ENCODE peak calls at places on chromosome 21, in seven cellular contexts. One of them, this sample, is unnamed.

GRCh38 chr21:31191553-31191952 is 152.5 kb downstream of the TIAM1 start:
- DNase-seq in GM23338: no peak
- DNase-seq in AG09319: no peak
- DNase-seq in GM06990: no peak
- DNase-seq in lower lobe of right lung: no peak
- DNase-seq in hepatocyte: no peak
- DNase-seq in stomach: no peak
- DNase-seq in this sample: no peak

GRCh38 chr21:46606427-46606813 is 1.5 kb upstream of the S100B start:
- DNase-seq in GM23338: no peak
- DNase-seq in AG09319: no peak
- DNase-seq in GM06990: no peak
- DNase-seq in lower lobe of right lung: no peak
- DNase-seq in hepatocyte: no peak
- DNase-seq in stomach: no peak
- DNase-seq in this sample: no peak

GRCh38 chr21:36096398-36097290 is 26.8 kb downstream of the CBR1 start:
- DNase-seq in GM23338: peak; percentile 84
- DNase-seq in AG09319: no peak
- DNase-seq in GM06990: no peak
- DNase-seq in lower lobe of right lung: no peak
- DNase-seq in hepatocyte: no peak
- DNase-seq in stomach: no peak
- DNase-seq in this sample: no peak

GRCh38 chr21:27423906-27424595 is 457.2 kb upstream of the ADAMTS5 start:
- DNase-seq in GM23338: peak; percentile 65
- DNase-seq in AG09319: no peak
- DNase-seq in GM06990: no peak
- DNase-seq in lower lobe of right lung: no peak
- DNase-seq in hepatocyte: peak; percentile 14
- DNase-seq in stomach: no peak
- DNase-seq in this sample: no peak

GRCh38 chr21:42282715-42283114 is 32.5 kb downstream of the TFF3 start:
- DNase-seq in GM23338: no peak
- DNase-seq in AG09319: no peak
- DNase-seq in GM06990: no peak
- DNase-seq in lower lobe of right lung: peak; percentile 35
- DNase-seq in hepatocyte: no peak
- DNase-seq in stomach: no peak
- DNase-seq in this sample: peak; percentile 71

GRCh38 chr21:17725339-17725738 is 93.8 kb downstream of the C21orf91 start:
- DNase-seq in GM23338: no peak
- DNase-seq in AG09319: no peak
- DNase-seq in GM06990: no peak
- DNase-seq in lower lobe of right lung: no peak
- DNase-seq in hepatocyte: peak; percentile 33
- DNase-seq in stomach: no peak
- DNase-seq in this sample: no peak

GRCh38 chr21:36104306-36105300 is 30.3 kb upstream of the CBR3 start:
- DNase-seq in GM23338: peak; percentile 95
- DNase-seq in AG09319: no peak
- DNase-seq in GM06990: no peak
- DNase-seq in lower lobe of right lung: peak; percentile 54
- DNase-seq in hepatocyte: peak; percentile 41
- DNase-seq in stomach: peak; percentile 35
- DNase-seq in this sample: no peak

GRCh38 chr21:14040386-14040785 is 170.4 kb downstream of the LIPI start:
- DNase-seq in GM23338: no peak
- DNase-seq in AG09319: no peak
- DNase-seq in GM06990: no peak
- DNase-seq in lower lobe of right lung: no peak
- DNase-seq in hepatocyte: no peak
- DNase-seq in stomach: no peak
- DNase-seq in this sample: no peak

GRCh38 chr21:42566524-42567180 is 53.0 kb downstream of the SLC37A1 start:
- DNase-seq in GM23338: no peak
- DNase-seq in AG09319: no peak
- DNase-seq in GM06990: no peak
- DNase-seq in lower lobe of right lung: peak; percentile 41
- DNase-seq in hepatocyte: no peak
- DNase-seq in stomach: peak; percentile 24
- DNase-seq in this sample: no peak

GRCh38 chr21:33230518-33231324 is 983 bp downstream of the IFNAR2 start:
- DNase-seq in GM23338: peak; percentile 86
- DNase-seq in AG09319: no peak
- DNase-seq in GM06990: peak; percentile 81
- DNase-seq in lower lobe of right lung: peak; percentile 63
- DNase-seq in hepatocyte: peak; percentile 61
- DNase-seq in stomach: no peak
- DNase-seq in this sample: no peak

GRCh38 chr21:33011462-33011861 is 14.3 kb upstream of the OLIG2 start:
- DNase-seq in GM23338: no peak
- DNase-seq in AG09319: no peak
- DNase-seq in GM06990: no peak
- DNase-seq in lower lobe of right lung: no peak
- DNase-seq in hepatocyte: peak; percentile 48
- DNase-seq in stomach: no peak
- DNase-seq in this sample: no peak

GRCh38 chr21:31218830-31219608 is 125.0 kb downstream of the TIAM1 start:
- DNase-seq in GM23338: no peak
- DNase-seq in AG09319: no peak
- DNase-seq in GM06990: no peak
- DNase-seq in lower lobe of right lung: peak; percentile 54
- DNase-seq in hepatocyte: peak; percentile 37
- DNase-seq in stomach: peak; percentile 44
- DNase-seq in this sample: no peak

GRCh38 chr21:28752131-28752530 is 240.5 kb downstream of the LTN1 start:
- DNase-seq in GM23338: no peak
- DNase-seq in AG09319: no peak
- DNase-seq in GM06990: no peak
- DNase-seq in lower lobe of right lung: no peak
- DNase-seq in hepatocyte: no peak
- DNase-seq in stomach: no peak
- DNase-seq in this sample: no peak

GRCh38 chr21:36769051-36769867 is 70.3 kb downstream of the SIM2 start:
- DNase-seq in GM23338: no peak
- DNase-seq in AG09319: no peak
- DNase-seq in GM06990: no peak
- DNase-seq in lower lobe of right lung: no peak
- DNase-seq in hepatocyte: no peak
- DNase-seq in stomach: no peak
- DNase-seq in this sample: no peak

DNA sequence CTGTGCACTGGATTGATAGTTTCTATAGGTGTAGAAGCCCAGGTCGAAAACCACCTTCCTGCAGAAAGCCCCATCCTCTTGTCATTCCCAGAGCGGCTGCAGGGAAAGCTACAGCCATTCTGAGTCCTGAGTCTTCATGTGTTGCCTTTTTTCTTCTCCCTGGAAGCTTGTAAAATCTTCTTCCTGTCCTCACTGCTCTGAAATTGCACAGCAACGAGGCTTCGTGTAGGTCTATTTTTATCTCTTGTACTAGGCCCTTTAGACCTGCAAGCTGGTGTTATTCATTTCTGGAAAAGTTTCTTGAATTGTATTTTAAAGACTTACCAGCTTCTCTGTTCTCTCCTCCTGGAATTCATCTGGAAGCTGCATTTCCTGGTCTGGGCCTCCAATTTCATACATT is 44.2 kb upstream of the ETS2 start:
- DNase-seq in GM23338: no peak
- DNase-seq in AG09319: no peak
- DNase-seq in GM06990: no peak
- DNase-seq in lower lobe of right lung: no peak
- DNase-seq in hepatocyte: no peak
- DNase-seq in stomach: no peak
- DNase-seq in this sample: no peak
- TF ChIP-seq CTCF in GM23338: no peak
- TF ChIP-seq CTCF in AG09319: no peak
- TF ChIP-seq CTCF in GM06990: no peak
- TF ChIP-seq CTCF in lower lobe of right lung: no peak
- TF ChIP-seq CTCF in hepatocyte: no peak
- TF ChIP-seq CTCF in stomach: no peak
- TF ChIP-seq CTCF in this sample: no peak

GRCh38 chr21:15054089-15054488 is 10.7 kb downstream of the NRIP1 start:
- DNase-seq in GM23338: no peak
- DNase-seq in AG09319: no peak
- DNase-seq in GM06990: no peak
- DNase-seq in lower lobe of right lung: no peak
- DNase-seq in hepatocyte: no peak
- DNase-seq in stomach: no peak
- DNase-seq in this sample: no peak
- TF ChIP-seq CTCF in GM23338: no peak
- TF ChIP-seq CTCF in AG09319: no peak
- TF ChIP-seq CTCF in GM06990: no peak
- TF ChIP-seq CTCF in lower lobe of right lung: no peak
- TF ChIP-seq CTCF in hepatocyte: no peak
- TF ChIP-seq CTCF in stomach: no peak
- TF ChIP-seq CTCF in this sample: no peak

GRCh38 chr21:15241997-15242767 is 177.4 kb upstream of the NRIP1 start:
- DNase-seq in GM23338: peak; percentile 92
- DNase-seq in AG09319: no peak
- DNase-seq in GM06990: no peak
- DNase-seq in lower lobe of right lung: no peak
- DNase-seq in hepatocyte: no peak
- DNase-seq in stomach: no peak
- DNase-seq in this sample: no peak
- TF ChIP-seq CTCF in GM23338: no peak
- TF ChIP-seq CTCF in AG09319: no peak
- TF ChIP-seq CTCF in GM06990: no peak
- TF ChIP-seq CTCF in lower lobe of right lung: no peak
- TF ChIP-seq CTCF in hepatocyte: no peak
- TF ChIP-seq CTCF in stomach: no peak
- TF ChIP-seq CTCF in this sample: no peak

DNA sequence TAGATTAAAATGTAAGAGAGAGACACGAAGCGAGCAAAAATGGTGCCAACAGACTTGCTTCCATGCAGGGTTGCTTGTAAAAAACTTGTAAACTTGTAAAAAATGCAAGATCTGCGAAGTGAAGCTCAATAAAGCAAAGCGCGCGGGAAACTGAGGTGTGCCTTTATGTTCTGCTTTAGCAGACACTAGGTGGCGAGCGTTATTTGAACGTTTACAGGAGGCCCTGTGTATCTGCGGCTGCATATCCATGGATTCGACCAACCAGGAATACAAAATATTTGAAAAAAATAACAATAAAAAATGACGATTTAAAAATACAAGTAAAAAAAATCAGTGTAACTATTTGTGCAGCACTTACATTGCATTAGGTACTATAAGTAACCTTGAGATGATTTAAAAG is 1.5 kb downstream of the UBE2G2 start:
- DNase-seq in GM23338: peak; percentile 67
- DNase-seq in AG09319: no peak
- DNase-seq in GM06990: no peak
- DNase-seq in lower lobe of right lung: no peak
- DNase-seq in hepatocyte: peak; percentile 70
- DNase-seq in stomach: peak; percentile 38
- DNase-seq in this sample: no peak
- TF ChIP-seq CTCF in GM23338: peak; percentile 62
- TF ChIP-seq CTCF in AG09319: peak; percentile 42
- TF ChIP-seq CTCF in GM06990: peak; percentile 35
- TF ChIP-seq CTCF in lower lobe of right lung: peak; percentile 33
- TF ChIP-seq CTCF in hepatocyte: peak; percentile 53
- TF ChIP-seq CTCF in stomach: peak; percentile 17
- TF ChIP-seq CTCF in this sample: peak; percentile 78

GRCh38 chr21:34644815-34645214 is 24.0 kb upstream of the CLIC6 start:
- DNase-seq in GM23338: no peak
- DNase-seq in AG09319: no peak
- DNase-seq in GM06990: no peak
- DNase-seq in lower lobe of right lung: no peak
- DNase-seq in hepatocyte: no peak
- DNase-seq in stomach: peak; percentile 74
- DNase-seq in this sample: no peak
- TF ChIP-seq CTCF in GM23338: no peak
- TF ChIP-seq CTCF in AG09319: no peak
- TF ChIP-seq CTCF in GM06990: no peak
- TF ChIP-seq CTCF in lower lobe of right lung: no peak
- TF ChIP-seq CTCF in hepatocyte: no peak
- TF ChIP-seq CTCF in stomach: no peak
- TF ChIP-seq CTCF in this sample: no peak

GRCh38 chr21:43775795-43776430 is at the start of gene CSTB:
- DNase-seq in GM23338: peak; percentile 85
- DNase-seq in AG09319: no peak
- DNase-seq in GM06990: peak; percentile 84
- DNase-seq in lower lobe of right lung: peak; percentile 92
- DNase-seq in hepatocyte: peak; percentile 89
- DNase-seq in stomach: peak; percentile 80
- DNase-seq in this sample: no peak
- TF ChIP-seq CTCF in GM23338: no peak
- TF ChIP-seq CTCF in AG09319: no peak
- TF ChIP-seq CTCF in GM06990: no peak
- TF ChIP-seq CTCF in lower lobe of right lung: no peak
- TF ChIP-seq CTCF in hepatocyte: no peak
- TF ChIP-seq CTCF in stomach: no peak
- TF ChIP-seq CTCF in this sample: peak; percentile 8

This sample was measured in chondrocyte.